ENCODE peak calls at places on chromosome 11, in six cellular contexts. Y is CD4-positive, alpha-beta T cell; G is HFFc6; I is AG04449; B is nephron progenitor cell; O is stomach. K is an unnamed sample.

GRCh38 chr11:32080381-32080980 is 10.4 kb upstream of the RCN1 start:
- DNase-seq in Y (no peak), O (no peak), G (no peak), I (no peak), B (no peak), K (no peak)

GRCh38 chr11:927871-928270 is 2.2 kb downstream of the AP2A2 start:
- DNase-seq in B (no peak), O (no peak), I (no peak), Y (no peak), G (no peak), K (no peak)

GRCh38 chr11:57477507-57478189 is 17.3 kb downstream of the RTN4RL2 start:
- DNase-seq in Y (no peak), I (no peak), G (no peak), O (peak), B (no peak), K (no peak)

GRCh38 chr11:113168358-113168757 is 146.0 kb upstream of the TTC12 start:
- DNase-seq in Y (no peak), O (no peak), G (no peak), B (no peak), I (no peak), K (no peak)

GRCh38 chr11:86535773-86536172 is 136.6 kb downstream of the ME3 start:
- DNase-seq in O (no peak), I (no peak), B (no peak), Y (no peak), G (no peak), K (no peak)

GRCh38 chr11:71342116-71342515 is 89.7 kb upstream of the SHANK2 start:
- DNase-seq in Y (no peak), G (no peak), I (no peak), O (no peak), B (no peak), K (no peak)

GRCh38 chr11:120136356-120136755 is 1.6 kb downstream of the TRIM29 start:
- DNase-seq in O (peak), I (no peak), Y (no peak), G (no peak), B (no peak), K (no peak)

GRCh38 chr11:33689089-33689488 is 11.5 kb downstream of the C11orf91 start:
- DNase-seq in Y (no peak), B (no peak), G (no peak), O (no peak), I (no peak), K (no peak)

GRCh38 chr11:110527146-110527545 is 97.4 kb downstream of the FDX1 start:
- DNase-seq in I (no peak), O (no peak), Y (no peak), G (peak), B (no peak), K (no peak)

GRCh38 chr11:66328036-66328306 is 8.3 kb downstream of the RIN1 start:
- DNase-seq in O (no peak), I (no peak), G (peak), B (no peak), Y (no peak), K (no peak)

GRCh38 chr11:30855383-30856006 is 269.3 kb upstream of the MPPED2 start:
- DNase-seq in G (no peak), Y (no peak), O (no peak), B (no peak), I (no peak), K (no peak)

GRCh38 chr11:33410086-33410765 is 153.0 kb downstream of the HIPK3 start:
- DNase-seq in I (no peak), O (no peak), Y (no peak), G (no peak), B (no peak), K (no peak)

GRCh38 chr11:118657238-118657637 is 22.2 kb downstream of the TREH start:
- DNase-seq in O (no peak), B (no peak), Y (no peak), G (no peak), I (no peak), K (no peak)

GRCh38 chr11:74675761-74676160 is 55.5 kb downstream of the CHRDL2 start:
- DNase-seq in I (no peak), G (no peak), B (no peak), Y (no peak), O (no peak), K (no peak)

GRCh38 chr11:69866648-69867047 is 47.4 kb upstream of the FGF3 start:
- DNase-seq in O (no peak), G (no peak), Y (no peak), B (no peak), I (no peak), K (no peak)

GRCh38 chr11:8839957-8840945 is 70.7 kb upstream of the AKIP1 start:
- DNase-seq in O (peak), G (no peak), B (peak), I (no peak), Y (no peak), K (peak)

GRCh38 chr11:111627591-111627990 is 25.3 kb downstream of the SIK2 start:
- DNase-seq in I (no peak), B (no peak), Y (no peak), O (no peak), G (no peak), K (no peak)

GRCh38 chr11:26837154-26837553 is 115.3 kb upstream of the SLC5A12 start:
- DNase-seq in G (no peak), I (no peak), Y (no peak), O (no peak), B (no peak), K (no peak)

GRCh38 chr11:93659841-93660240 is 1.6 kb upstream of the CEP295 start:
- DNase-seq in O (no peak), B (no peak), G (peak), I (no peak), Y (no peak), K (no peak)

GRCh38 chr11:16795146-16795545 is 56.7 kb downstream of the C11orf58 start:
- DNase-seq in O (no peak), Y (no peak), I (no peak), G (no peak), B (no peak), K (no peak)

GRCh38 chr11:16793009-16793408 is 54.6 kb downstream of the C11orf58 start:
- DNase-seq in O (no peak), I (no peak), B (no peak), G (no peak), Y (no peak), K (no peak)

GRCh38 chr11:16794047-16794818 is 55.8 kb downstream of the C11orf58 start:
- DNase-seq in O (no peak), Y (no peak), I (no peak), G (no peak), B (no peak), K (no peak)

GRCh38 chr11:16792426-16792825 is 54.0 kb downstream of the C11orf58 start:
- DNase-seq in Y (no peak), G (no peak), O (no peak), I (no peak), B (no peak), K (no peak)

GRCh38 chr11:16793511-16793910 is 55.1 kb downstream of the C11orf58 start:
- DNase-seq in B (no peak), G (no peak), Y (no peak), I (no peak), O (no peak), K (no peak)
- TF ChIP-seq CTCF in B (no peak), G (no peak), Y (no peak), I (no peak), O (no peak), K (no peak)

DNA sequence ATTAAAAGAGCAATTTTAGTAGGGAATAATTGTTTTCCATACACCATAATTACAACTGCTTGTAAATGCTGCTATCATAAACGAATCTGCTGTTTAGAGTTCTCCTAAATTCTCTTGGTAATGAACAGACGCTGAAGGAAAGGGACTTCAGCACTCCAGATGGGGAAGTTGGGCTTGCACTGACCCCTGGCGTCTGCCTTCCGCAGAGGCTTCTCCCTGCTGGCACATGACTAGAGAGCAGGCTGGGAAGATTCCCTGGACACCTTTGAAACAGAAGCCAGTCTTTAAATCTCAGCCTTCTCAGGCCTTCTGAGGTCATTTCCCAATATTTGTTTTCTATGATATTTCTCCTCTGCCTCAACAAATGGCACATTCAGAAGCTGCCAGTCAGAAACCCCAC is 84.1 kb downstream of the NXPE2 start:
- DNase-seq in Y (no peak), B (peak), G (peak), O (peak), I (peak), K (peak)
- TF ChIP-seq CTCF in Y (no peak), B (peak), G (peak), O (no peak), I (peak), K (peak)

GRCh38 chr11:131504199-131504949 is 134.0 kb downstream of the NTM start:
- DNase-seq in O (peak), I (no peak), B (peak), Y (no peak), G (no peak), K (no peak)
- TF ChIP-seq CTCF in O (no peak), I (no peak), B (no peak), Y (no peak), G (peak), K (no peak)

GRCh38 chr11:44760477-44760872 is 33.7 kb downstream of the TSPAN18 start:
- DNase-seq in B (no peak), Y (no peak), I (no peak), G (no peak), O (no peak), K (no peak)

GRCh38 chr11:44761546-44761961 is 34.8 kb downstream of the TSPAN18 start:
- DNase-seq in Y (no peak), B (no peak), G (no peak), I (no peak), O (no peak), K (no peak)

GRCh38 chr11:44759743-44760476 is 33.1 kb downstream of the TSPAN18 start:
- DNase-seq in O (no peak), B (no peak), G (no peak), I (no peak), Y (no peak), K (no peak)

GRCh38 chr11:44758996-44759395 is 32.2 kb downstream of the TSPAN18 start:
- DNase-seq in G (no peak), Y (no peak), B (no peak), I (no peak), O (no peak), K (no peak)

GRCh38 chr11:44760917-44761545 is 34.3 kb downstream of the TSPAN18 start:
- DNase-seq in Y (no peak), I (no peak), O (peak), B (no peak), G (peak), K (peak)
- TF ChIP-seq CTCF in Y (no peak), I (no peak), O (no peak), B (peak), G (no peak), K (no peak)

K was measured in AG09319.